ENCODE peak calls at places on chromosomes 4 and X, in six cellular contexts. H is CD8-positive, alpha-beta memory T cell; M is K562; R is aorta; I is spleen; T is psoas muscle. J is an unnamed sample.

GRCh38 chr4:119977546-119977945 is 89.1 kb downstream of the MAD2L1 start:
- DNase-seq in H (no peak), M (no peak), R (no peak), I (no peak), T (no peak), J (no peak)

GRCh38 chr4:54852061-54852460 is 194.3 kb downstream of the KIT start:
- DNase-seq in H (no peak), M (no peak), R (no peak), I (no peak), T (no peak), J (no peak)

GRCh38 chrX:50827996-50828395 is 14.0 kb upstream of the SHROOM4 start:
- DNase-seq in H (no peak), M (no peak), R (no peak), I (no peak), T (no peak), J (no peak)

GRCh38 chrX:54482839-54483593 is 13.0 kb downstream of the FGD1 start:
- DNase-seq in H (no peak), M (no peak), R (peak; percentile 52), I (no peak), T (no peak), J (no peak)

GRCh38 chr4:24913099-24913445 is 230 bp upstream of the CCDC149 start:
- DNase-seq in H (no peak), M (no peak), R (no peak), I (no peak), T (no peak), J (no peak)

GRCh38 chr4:48342559-48342878 is 1.2 kb downstream of the SLAIN2 start:
- DNase-seq in H (peak; percentile 49), M (no peak), R (no peak), I (no peak), T (no peak), J (peak; percentile 44)

GRCh38 chr4:42271096-42271495 is 118.6 kb upstream of the BEND4 start:
- DNase-seq in H (no peak), M (no peak), R (no peak), I (no peak), T (no peak), J (no peak)

GRCh38 chr4:7055990-7056325 is 11.9 kb downstream of the GRPEL1 start:
- DNase-seq in H (no peak), M (no peak), R (no peak), I (peak; percentile 74), T (no peak), J (no peak)

GRCh38 chr4:187424636-187425035 is 570.9 kb upstream of the ZFP42 start:
- DNase-seq in H (no peak), M (no peak), R (no peak), I (no peak), T (no peak), J (no peak)

GRCh38 chrX:26845051-26845450 is 618.1 kb downstream of the PPP4R3C start:
- DNase-seq in H (no peak), M (no peak), R (no peak), I (no peak), T (no peak), J (no peak)

GRCh38 chr4:101871962-101872676 is 81.6 kb downstream of the BANK1 start:
- DNase-seq in H (no peak), M (no peak), R (no peak), I (no peak), T (no peak), J (peak; percentile 16)

GRCh38 chr4:120568736-120569135 is 353.8 kb downstream of the PRDM5 start:
- DNase-seq in H (no peak), M (no peak), R (no peak), I (no peak), T (no peak), J (no peak)

GRCh38 chr4:11480683-11481082 is 52.0 kb upstream of the HS3ST1 start:
- DNase-seq in H (no peak), M (no peak), R (peak; percentile 77), I (no peak), T (no peak), J (no peak)

GRCh38 chr4:119659576-119659975 is 31.0 kb upstream of the PDE5A start:
- DNase-seq in H (no peak), M (no peak), R (no peak), I (no peak), T (no peak), J (peak; percentile 50)

GRCh38 chrX:107684956-107685385 is 56.7 kb downstream of the PRPS1 start:
- DNase-seq in H (no peak), M (peak; percentile 75), R (peak; percentile 80), I (peak; percentile 85), T (peak; percentile 64), J (no peak)

GRCh38 chrX:133745361-133745760 is 240.0 kb downstream of the GPC3 start:
- DNase-seq in H (no peak), M (no peak), R (no peak), I (no peak), T (no peak), J (no peak)

GRCh38 chr4:32061916-32062315 is 1341.7 kb downstream of the PCDH7 start:
- DNase-seq in H (no peak), M (no peak), R (no peak), I (no peak), T (no peak), J (no peak)

GRCh38 chr4:2300431-2300861 is 38.5 kb upstream of the MXD4 start:
- DNase-seq in H (no peak), M (no peak), R (no peak), I (peak; percentile 70), T (no peak), J (no peak)

GRCh38 chr4:15238720-15239119 is 189.1 kb upstream of the C1QTNF7 start:
- DNase-seq in H (no peak), M (peak; percentile 22), R (no peak), I (no peak), T (no peak), J (peak; percentile 64)

GRCh38 chrX:16827225-16827624 is 41.0 kb downstream of the TXLNG start:
- DNase-seq in H (no peak), M (no peak), R (no peak), I (no peak), T (no peak), J (no peak)
- H3K36me3 ChIP-seq in H (peaks cover 9% of the 10 kb centered on the region), M (peaks cover 83% of the 10 kb centered on the region), R (no peaks in the 10 kb centered on the region), I (no peaks in the 10 kb centered on the region), T (peaks cover 47% of the 10 kb centered on the region), J (peaks cover 64% of the 10 kb centered on the region)

GRCh38 chrX:1075741-1076140 is 136.7 kb downstream of the CRLF2 start:
- DNase-seq in H (no peak), M (no peak), R (no peak), I (no peak), T (no peak), J (no peak)

GRCh38 chrX:1072637-1073377 is 139.6 kb downstream of the CRLF2 start:
- DNase-seq in H (no peak), M (peak; percentile 39), R (no peak), I (peak; percentile 62), T (no peak), J (no peak)

GRCh38 chrX:1075156-1075555 is 137.3 kb downstream of the CRLF2 start:
- DNase-seq in H (no peak), M (no peak), R (no peak), I (no peak), T (no peak), J (no peak)

GRCh38 chrX:1074172-1074571 is 138.3 kb downstream of the CRLF2 start:
- DNase-seq in H (no peak), M (no peak), R (no peak), I (no peak), T (no peak), J (no peak)

GRCh38 chrX:1074755-1075154 is 137.7 kb downstream of the CRLF2 start:
- DNase-seq in H (no peak), M (no peak), R (no peak), I (no peak), T (no peak), J (no peak)
- H3K9me3 ChIP-seq in H (no peaks in the 10 kb centered on the region), M (no peaks in the 10 kb centered on the region), R (peaks cover 1% of the 10 kb centered on the region), I (no peaks in the 10 kb centered on the region), T (no peaks in the 10 kb centered on the region), J (no peaks in the 10 kb centered on the region)

GRCh38 chr4:121679267-121679666 is 17.5 kb downstream of the ANXA5 start:
- DNase-seq in H (no peak), M (no peak), R (no peak), I (no peak), T (no peak), J (no peak)
- H3K36me3 ChIP-seq in H (peaks cover 18% of the 10 kb centered on the region), M (peaks cover 49% of the 10 kb centered on the region), R (peaks cover 2% of the 10 kb centered on the region), I (peaks cover 56% of the 10 kb centered on the region), T (peaks cover 99% of the 10 kb centered on the region), J (peaks cover 100% of the 10 kb centered on the region)

DNA sequence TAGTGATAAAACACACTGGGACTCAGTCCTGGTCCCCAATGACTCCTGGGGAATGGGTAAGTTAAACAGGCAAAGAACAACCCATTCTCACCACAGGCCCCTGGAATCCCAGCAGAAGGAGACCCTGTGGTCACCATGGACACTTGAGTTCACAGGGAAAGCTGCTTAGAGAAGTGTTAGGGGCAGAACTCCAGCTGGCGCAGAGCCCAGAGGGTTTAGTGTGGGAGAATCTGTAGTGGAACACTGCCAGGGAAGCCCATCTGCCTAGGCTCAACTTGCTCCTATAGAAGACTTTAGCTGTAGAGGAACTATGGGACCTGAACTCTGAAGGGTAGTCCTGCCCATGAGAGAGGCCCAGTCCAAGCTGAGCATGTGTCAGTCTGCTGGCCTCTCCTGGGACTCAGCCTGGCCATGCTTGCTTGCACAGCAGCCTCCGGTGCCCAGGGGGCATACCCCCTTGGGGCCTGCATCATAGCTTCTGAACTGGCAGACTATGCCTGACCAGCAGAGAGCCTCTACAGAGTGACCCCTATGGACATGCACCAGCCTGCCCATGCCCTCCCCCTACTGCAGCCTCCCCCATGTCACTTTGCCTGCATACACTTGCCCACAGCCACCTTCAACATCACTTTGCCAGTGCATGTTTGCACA is 343.5 kb downstream of the IDS start:
- DNase-seq in H (no peak), M (no peak), R (no peak), I (no peak), T (no peak), J (no peak)
- H3K9me3 ChIP-seq in H (no peaks in the 10 kb centered on the region), M (no peaks in the 10 kb centered on the region), R (no peaks in the 10 kb centered on the region), I (no peaks in the 10 kb centered on the region), T (no peaks in the 10 kb centered on the region), J (peaks cover 15% of the 10 kb centered on the region)

GRCh38 chr4:1215347-1216075 is 33.4 kb downstream of the CTBP1 start:
- DNase-seq in H (no peak), M (no peak), R (no peak), I (no peak), T (no peak), J (no peak)
- H3K36me3 ChIP-seq in H (peaks cover 28% of the 10 kb centered on the region), M (peaks cover 74% of the 10 kb centered on the region), R (no peaks in the 10 kb centered on the region), I (peaks cover 56% of the 10 kb centered on the region), T (peaks cover 80% of the 10 kb centered on the region), J (peaks cover 60% of the 10 kb centered on the region)

DNA sequence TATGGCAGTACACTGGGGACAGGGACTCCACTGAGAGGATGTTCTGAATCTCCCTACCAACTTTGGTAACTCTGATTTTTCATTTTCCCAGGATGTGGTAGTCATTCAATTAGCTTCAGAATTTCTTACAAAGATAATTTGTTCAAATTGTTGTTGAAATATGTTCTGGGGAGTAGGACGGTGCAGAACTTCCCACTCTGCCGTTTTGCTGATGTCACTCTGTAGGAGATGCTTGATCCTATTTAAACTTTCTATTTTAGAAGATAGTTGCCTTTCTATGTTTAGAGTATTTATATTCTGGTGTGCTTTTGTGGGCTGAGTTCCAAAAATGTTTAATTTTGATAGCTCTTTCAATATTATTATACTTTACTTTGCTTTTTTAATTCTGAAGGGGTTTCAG is 55.2 kb downstream of the ADAM29 start:
- DNase-seq in H (no peak), M (no peak), R (no peak), I (no peak), T (no peak), J (no peak)
- H3K9me3 ChIP-seq in H (no peaks in the 10 kb centered on the region), M (no peaks in the 10 kb centered on the region), R (no peaks in the 10 kb centered on the region), I (no peaks in the 10 kb centered on the region), T (no peaks in the 10 kb centered on the region), J (no peaks in the 10 kb centered on the region)